ENCODE peak calls at places on chromosomes 5 and 9, in five cellular contexts. F is neuronal stem cell, Q is HTR-8/SVneo, A is SK-MEL-5, J is GM23248. S is an unnamed sample.

GRCh38 chr5:96752341-96753016 is 55.3 kb downstream of the ERAP1 start:
- DNase-seq in A (peak; percentile 76), J (peak; percentile 68), Q (peak; percentile 43), F (peak; percentile 66), S (peak; percentile 38)

GRCh38 chr5:38613992-38614836 is 57.8 kb upstream of the LIFR start:
- DNase-seq in A (no peak), J (no peak), F (no peak), Q (no peak), S (no peak)

GRCh38 chr5:52822437-52822836 is 34.7 kb downstream of the ITGA1 start:
- DNase-seq in F (no peak), Q (no peak), A (no peak), J (no peak), S (no peak)

GRCh38 chr9:130732131-130732530 is 38.6 kb downstream of the EXOSC2 start:
- DNase-seq in A (peak; percentile 30), F (no peak), Q (no peak), J (peak; percentile 2), S (no peak)

GRCh38 chr9:8871796-8872470 is 1072.4 kb upstream of the DMAC1 start:
- DNase-seq in A (no peak), F (no peak), Q (no peak), J (no peak), S (no peak)

GRCh38 chr5:32059779-32060178 is 114.3 kb downstream of the GOLPH3 start:
- DNase-seq in Q (no peak), F (no peak), A (no peak), J (no peak), S (no peak)

GRCh38 chr5:58813855-58814254 is 231.0 kb downstream of the RAB3C start:
- DNase-seq in A (no peak), F (no peak), Q (no peak), J (no peak), S (no peak)

GRCh38 chr5:130992095-130992494 is 173.0 kb downstream of the HINT1 start:
- DNase-seq in F (peak; percentile 5), Q (no peak), A (no peak), J (peak; percentile 63), S (no peak)

GRCh38 chr5:100852988-100853449 is 50.1 kb downstream of the ST8SIA4 start:
- DNase-seq in F (no peak), J (no peak), A (no peak), Q (no peak), S (peak; percentile 53)

GRCh38 chr9:17251100-17251499 is 116.3 kb downstream of the CNTLN start:
- DNase-seq in J (no peak), A (no peak), Q (no peak), F (no peak), S (no peak)

GRCh38 chr5:38540348-38540747 is 16.1 kb downstream of the LIFR start:
- DNase-seq in J (no peak), F (no peak), A (no peak), Q (no peak), S (no peak)

GRCh38 chr9:133064241-133065069 is 2.7 kb downstream of the CEL start:
- DNase-seq in A (no peak), F (no peak), Q (no peak), J (no peak), S (no peak)

GRCh38 chr9:14052346-14052745 is 261.6 kb downstream of the NFIB start:
- DNase-seq in Q (no peak), F (no peak), A (no peak), J (no peak), S (no peak)

GRCh38 chr5:122263352-122264030 is 48.5 kb upstream of the SNCAIP start:
- DNase-seq in J (peak; percentile 39), A (no peak), F (no peak), Q (no peak), S (no peak)

GRCh38 chr5:127801751-127802476 is 98.7 kb downstream of the CCDC192 start:
- DNase-seq in F (no peak), J (peak; percentile 59), Q (no peak), A (no peak), S (no peak)

GRCh38 chr5:136064510-136064909 is 35.7 kb downstream of the TGFBI start:
- DNase-seq in J (peak; percentile 65), F (no peak), Q (no peak), A (peak; percentile 68), S (no peak)

GRCh38 chr5:58019614-58020013 is 440.3 kb downstream of the PLK2 start:
- DNase-seq in F (no peak), Q (no peak), A (no peak), J (no peak), S (no peak)